ENCODE peak calls at places on chromosome 14, in ten cellular contexts. One of them, this sample, is unnamed.

GRCh38 chr14:63088865-63089264 is 43.6 kb upstream of the KCNH5 start:
- DNase-seq in left ventricle myocardium inferior: no peak
- DNase-seq in tibial nerve: no peak
- DNase-seq in GM12865: no peak
- DNase-seq in CD8-positive, alpha-beta T cell: no peak
- DNase-seq in foreskin fibroblast: no peak
- DNase-seq in mucosa of descending colon: no peak
- DNase-seq in ascending aorta: no peak
- DNase-seq in right atrium auricular region: no peak
- DNase-seq in psoas muscle: no peak
- DNase-seq in this sample: no peak

GRCh38 chr14:53327716-53328115 is 174.6 kb upstream of the DDHD1 start:
- DNase-seq in left ventricle myocardium inferior: no peak
- DNase-seq in tibial nerve: no peak
- DNase-seq in GM12865: no peak
- DNase-seq in CD8-positive, alpha-beta T cell: no peak
- DNase-seq in foreskin fibroblast: peak
- DNase-seq in mucosa of descending colon: no peak
- DNase-seq in ascending aorta: no peak
- DNase-seq in right atrium auricular region: no peak
- DNase-seq in psoas muscle: no peak
- DNase-seq in this sample: peak

GRCh38 chr14:103741876-103742275 is 26.3 kb downstream of the ZFYVE21 start:
- DNase-seq in left ventricle myocardium inferior: no peak
- DNase-seq in tibial nerve: no peak
- DNase-seq in GM12865: no peak
- DNase-seq in CD8-positive, alpha-beta T cell: no peak
- DNase-seq in foreskin fibroblast: no peak
- DNase-seq in mucosa of descending colon: no peak
- DNase-seq in ascending aorta: peak
- DNase-seq in right atrium auricular region: no peak
- DNase-seq in psoas muscle: no peak
- DNase-seq in this sample: no peak

GRCh38 chr14:57970175-57970574 is 104.3 kb upstream of the SLC35F4 start:
- DNase-seq in left ventricle myocardium inferior: no peak
- DNase-seq in tibial nerve: no peak
- DNase-seq in GM12865: peak
- DNase-seq in CD8-positive, alpha-beta T cell: no peak
- DNase-seq in foreskin fibroblast: no peak
- DNase-seq in mucosa of descending colon: no peak
- DNase-seq in ascending aorta: no peak
- DNase-seq in right atrium auricular region: no peak
- DNase-seq in psoas muscle: no peak
- DNase-seq in this sample: no peak

GRCh38 chr14:54355698-54356097 is 41.1 kb upstream of the CDKN3 start:
- DNase-seq in left ventricle myocardium inferior: no peak
- DNase-seq in tibial nerve: no peak
- DNase-seq in GM12865: no peak
- DNase-seq in CD8-positive, alpha-beta T cell: no peak
- DNase-seq in foreskin fibroblast: no peak
- DNase-seq in mucosa of descending colon: no peak
- DNase-seq in ascending aorta: no peak
- DNase-seq in right atrium auricular region: no peak
- DNase-seq in psoas muscle: no peak
- DNase-seq in this sample: no peak

GRCh38 chr14:101705733-101706508 is 55.6 kb upstream of the PPP2R5C start:
- DNase-seq in left ventricle myocardium inferior: peak
- DNase-seq in tibial nerve: peak
- DNase-seq in GM12865: peak
- DNase-seq in CD8-positive, alpha-beta T cell: peak
- DNase-seq in foreskin fibroblast: no peak
- DNase-seq in mucosa of descending colon: peak
- DNase-seq in ascending aorta: no peak
- DNase-seq in right atrium auricular region: no peak
- DNase-seq in psoas muscle: peak
- DNase-seq in this sample: no peak

GRCh38 chr14:59190372-59190771 is 1.9 kb downstream of the DAAM1 start:
- DNase-seq in left ventricle myocardium inferior: no peak
- DNase-seq in tibial nerve: no peak
- DNase-seq in GM12865: peak
- DNase-seq in CD8-positive, alpha-beta T cell: no peak
- DNase-seq in foreskin fibroblast: peak
- DNase-seq in mucosa of descending colon: no peak
- DNase-seq in ascending aorta: peak
- DNase-seq in right atrium auricular region: no peak
- DNase-seq in psoas muscle: no peak
- DNase-seq in this sample: no peak

GRCh38 chr14:65042731-65043372 is 56.2 kb downstream of the FNTB start:
- DNase-seq in left ventricle myocardium inferior: no peak
- DNase-seq in tibial nerve: no peak
- DNase-seq in GM12865: peak
- DNase-seq in CD8-positive, alpha-beta T cell: no peak
- DNase-seq in foreskin fibroblast: no peak
- DNase-seq in mucosa of descending colon: no peak
- DNase-seq in ascending aorta: no peak
- DNase-seq in right atrium auricular region: no peak
- DNase-seq in psoas muscle: no peak
- DNase-seq in this sample: no peak

GRCh38 chr14:44316647-44317432 is 190.2 kb downstream of the FSCB start:
- DNase-seq in left ventricle myocardium inferior: no peak
- DNase-seq in tibial nerve: no peak
- DNase-seq in GM12865: peak
- DNase-seq in CD8-positive, alpha-beta T cell: no peak
- DNase-seq in foreskin fibroblast: peak
- DNase-seq in mucosa of descending colon: peak
- DNase-seq in ascending aorta: no peak
- DNase-seq in right atrium auricular region: no peak
- DNase-seq in psoas muscle: no peak
- DNase-seq in this sample: peak

GRCh38 chr14:98859301-98859700 is 412.7 kb downstream of the BCL11B start:
- DNase-seq in left ventricle myocardium inferior: no peak
- DNase-seq in tibial nerve: no peak
- DNase-seq in GM12865: no peak
- DNase-seq in CD8-positive, alpha-beta T cell: no peak
- DNase-seq in foreskin fibroblast: no peak
- DNase-seq in mucosa of descending colon: no peak
- DNase-seq in ascending aorta: no peak
- DNase-seq in right atrium auricular region: no peak
- DNase-seq in psoas muscle: no peak
- DNase-seq in this sample: no peak

GRCh38 chr14:103367995-103368394 is 17.2 kb upstream of the MARK3 start:
- DNase-seq in left ventricle myocardium inferior: no peak
- DNase-seq in tibial nerve: no peak
- DNase-seq in GM12865: no peak
- DNase-seq in CD8-positive, alpha-beta T cell: no peak
- DNase-seq in foreskin fibroblast: no peak
- DNase-seq in mucosa of descending colon: no peak
- DNase-seq in ascending aorta: no peak
- DNase-seq in right atrium auricular region: no peak
- DNase-seq in psoas muscle: no peak
- DNase-seq in this sample: no peak

GRCh38 chr14:89337912-89338311 is 79.1 kb downstream of the FOXN3 start:
- DNase-seq in left ventricle myocardium inferior: no peak
- DNase-seq in tibial nerve: peak
- DNase-seq in GM12865: no peak
- DNase-seq in CD8-positive, alpha-beta T cell: no peak
- DNase-seq in foreskin fibroblast: peak
- DNase-seq in mucosa of descending colon: no peak
- DNase-seq in ascending aorta: no peak
- DNase-seq in right atrium auricular region: peak
- DNase-seq in psoas muscle: peak
- DNase-seq in this sample: no peak

GRCh38 chr14:100401031-100401692 is 78.0 kb downstream of the SLC25A47 start:
- DNase-seq in left ventricle myocardium inferior: no peak
- DNase-seq in tibial nerve: no peak
- DNase-seq in GM12865: no peak
- DNase-seq in CD8-positive, alpha-beta T cell: no peak
- DNase-seq in foreskin fibroblast: no peak
- DNase-seq in mucosa of descending colon: no peak
- DNase-seq in ascending aorta: no peak
- DNase-seq in right atrium auricular region: no peak
- DNase-seq in psoas muscle: no peak
- DNase-seq in this sample: no peak

GRCh38 chr14:37088356-37088755 is 84.0 kb downstream of the SLC25A21 start:
- DNase-seq in left ventricle myocardium inferior: no peak
- DNase-seq in tibial nerve: no peak
- DNase-seq in GM12865: no peak
- DNase-seq in CD8-positive, alpha-beta T cell: no peak
- DNase-seq in foreskin fibroblast: no peak
- DNase-seq in mucosa of descending colon: no peak
- DNase-seq in ascending aorta: no peak
- DNase-seq in right atrium auricular region: no peak
- DNase-seq in psoas muscle: no peak
- DNase-seq in this sample: no peak

GRCh38 chr14:50452979-50453705 is 56.5 kb upstream of the CDKL1 start:
- DNase-seq in left ventricle myocardium inferior: no peak
- DNase-seq in tibial nerve: no peak
- DNase-seq in GM12865: no peak
- DNase-seq in CD8-positive, alpha-beta T cell: no peak
- DNase-seq in foreskin fibroblast: peak
- DNase-seq in mucosa of descending colon: no peak
- DNase-seq in ascending aorta: no peak
- DNase-seq in right atrium auricular region: no peak
- DNase-seq in psoas muscle: no peak
- DNase-seq in this sample: peak

GRCh38 chr14:68607852-68608232 is 185.0 kb downstream of the ZFP36L1 start:
- DNase-seq in left ventricle myocardium inferior: no peak
- DNase-seq in tibial nerve: no peak
- DNase-seq in GM12865: no peak
- DNase-seq in CD8-positive, alpha-beta T cell: no peak
- DNase-seq in foreskin fibroblast: no peak
- DNase-seq in mucosa of descending colon: no peak
- DNase-seq in ascending aorta: no peak
- DNase-seq in right atrium auricular region: no peak
- DNase-seq in psoas muscle: no peak
- DNase-seq in this sample: no peak

DNA sequence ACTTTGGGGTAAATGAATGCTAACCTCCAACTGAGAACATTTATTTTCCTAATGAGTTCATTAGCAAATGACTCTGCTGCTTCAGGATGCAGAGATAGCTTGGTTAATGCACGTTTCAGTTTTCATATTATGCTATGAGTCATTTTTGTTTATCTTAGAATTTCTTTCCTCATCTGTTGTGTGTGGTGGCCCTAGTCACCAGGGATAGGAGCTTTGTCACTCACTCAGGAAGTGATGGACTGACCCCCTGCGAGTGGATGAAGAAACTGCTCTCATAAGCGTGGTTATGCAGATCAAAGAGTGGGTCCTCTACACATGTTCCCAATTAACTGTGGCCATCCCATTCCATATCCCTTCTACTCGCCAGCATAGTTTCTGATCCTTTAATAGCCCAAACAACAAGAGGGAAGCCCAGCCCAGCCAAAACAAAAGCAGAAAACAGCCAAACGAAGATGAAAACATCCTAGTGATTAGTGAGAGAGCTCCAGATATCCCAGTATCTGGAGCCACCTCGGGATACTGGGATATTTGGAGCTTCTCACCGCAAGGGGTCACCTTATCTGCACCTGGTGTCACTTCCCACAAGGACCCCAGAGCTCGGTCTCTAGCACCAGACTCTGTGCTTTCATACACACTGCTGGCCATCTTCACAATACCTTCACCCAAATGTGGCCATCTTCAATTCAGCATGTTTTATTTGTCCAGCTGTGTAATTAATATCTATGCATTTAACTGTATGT is 8.6 kb downstream of the TC2N start:
- DNase-seq in left ventricle myocardium inferior: no peak
- DNase-seq in tibial nerve: no peak
- DNase-seq in GM12865: peak
- DNase-seq in CD8-positive, alpha-beta T cell: no peak
- DNase-seq in foreskin fibroblast: peak
- DNase-seq in mucosa of descending colon: no peak
- DNase-seq in ascending aorta: no peak
- DNase-seq in right atrium auricular region: no peak
- DNase-seq in psoas muscle: no peak
- DNase-seq in this sample: peak
- TF ChIP-seq CTCF in left ventricle myocardium inferior: no peak
- TF ChIP-seq CTCF in tibial nerve: no peak
- TF ChIP-seq CTCF in GM12865: no peak
- TF ChIP-seq CTCF in CD8-positive, alpha-beta T cell: no peak
- TF ChIP-seq CTCF in foreskin fibroblast: no peak
- TF ChIP-seq CTCF in mucosa of descending colon: no peak
- TF ChIP-seq CTCF in ascending aorta: no peak
- TF ChIP-seq CTCF in right atrium auricular region: no peak
- TF ChIP-seq CTCF in psoas muscle: no peak
- TF ChIP-seq CTCF in this sample: no peak

GRCh38 chr14:34912182-34912581 is 37.0 kb upstream of the BAZ1A start:
- DNase-seq in left ventricle myocardium inferior: no peak
- DNase-seq in tibial nerve: no peak
- DNase-seq in GM12865: peak
- DNase-seq in CD8-positive, alpha-beta T cell: no peak
- DNase-seq in foreskin fibroblast: no peak
- DNase-seq in mucosa of descending colon: no peak
- DNase-seq in ascending aorta: no peak
- DNase-seq in right atrium auricular region: no peak
- DNase-seq in psoas muscle: no peak
- DNase-seq in this sample: peak
- TF ChIP-seq CTCF in left ventricle myocardium inferior: no peak
- TF ChIP-seq CTCF in tibial nerve: no peak
- TF ChIP-seq CTCF in GM12865: no peak
- TF ChIP-seq CTCF in CD8-positive, alpha-beta T cell: no peak
- TF ChIP-seq CTCF in foreskin fibroblast: no peak
- TF ChIP-seq CTCF in mucosa of descending colon: no peak
- TF ChIP-seq CTCF in ascending aorta: no peak
- TF ChIP-seq CTCF in right atrium auricular region: no peak
- TF ChIP-seq CTCF in psoas muscle: no peak
- TF ChIP-seq CTCF in this sample: no peak

DNA sequence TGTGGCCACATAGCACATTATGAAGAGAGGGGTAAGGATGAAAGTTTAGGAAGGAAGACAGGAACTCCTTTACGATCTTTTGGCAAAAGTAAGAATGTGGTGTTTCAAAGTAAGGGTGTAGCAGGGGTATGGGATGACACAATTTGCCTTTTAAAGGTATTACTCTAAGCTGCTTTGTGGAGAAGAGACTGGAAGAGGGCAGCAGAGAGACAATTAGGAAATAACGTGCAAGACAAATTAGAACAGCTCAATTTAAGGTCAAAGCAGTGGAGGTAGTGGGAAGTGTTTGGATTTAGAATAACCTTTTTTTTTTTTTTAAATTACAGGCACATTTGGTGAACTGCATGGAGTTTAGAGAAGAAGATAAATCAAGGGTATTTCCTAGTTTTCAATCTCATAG is 342.6 kb downstream of the NOVA1 start:
- DNase-seq in left ventricle myocardium inferior: no peak
- DNase-seq in tibial nerve: peak
- DNase-seq in GM12865: no peak
- DNase-seq in CD8-positive, alpha-beta T cell: no peak
- DNase-seq in foreskin fibroblast: peak
- DNase-seq in mucosa of descending colon: no peak
- DNase-seq in ascending aorta: no peak
- DNase-seq in right atrium auricular region: no peak
- DNase-seq in psoas muscle: no peak
- DNase-seq in this sample: peak
- TF ChIP-seq CTCF in left ventricle myocardium inferior: peak
- TF ChIP-seq CTCF in tibial nerve: peak
- TF ChIP-seq CTCF in GM12865: no peak
- TF ChIP-seq CTCF in CD8-positive, alpha-beta T cell: no peak
- TF ChIP-seq CTCF in foreskin fibroblast: peak
- TF ChIP-seq CTCF in mucosa of descending colon: no peak
- TF ChIP-seq CTCF in ascending aorta: no peak
- TF ChIP-seq CTCF in right atrium auricular region: no peak
- TF ChIP-seq CTCF in psoas muscle: no peak
- TF ChIP-seq CTCF in this sample: no peak

GRCh38 chr14:60272177-60272576 is 23.2 kb downstream of the PPM1A start:
- DNase-seq in left ventricle myocardium inferior: no peak
- DNase-seq in tibial nerve: no peak
- DNase-seq in GM12865: no peak
- DNase-seq in CD8-positive, alpha-beta T cell: no peak
- DNase-seq in foreskin fibroblast: no peak
- DNase-seq in mucosa of descending colon: no peak
- DNase-seq in ascending aorta: no peak
- DNase-seq in right atrium auricular region: no peak
- DNase-seq in psoas muscle: no peak
- DNase-seq in this sample: no peak
- TF ChIP-seq CTCF in left ventricle myocardium inferior: no peak
- TF ChIP-seq CTCF in tibial nerve: no peak
- TF ChIP-seq CTCF in GM12865: no peak
- TF ChIP-seq CTCF in CD8-positive, alpha-beta T cell: no peak
- TF ChIP-seq CTCF in foreskin fibroblast: no peak
- TF ChIP-seq CTCF in mucosa of descending colon: no peak
- TF ChIP-seq CTCF in ascending aorta: no peak
- TF ChIP-seq CTCF in right atrium auricular region: no peak
- TF ChIP-seq CTCF in psoas muscle: no peak
- TF ChIP-seq CTCF in this sample: no peak

This sample was measured in MCF 10A.